ENCODE peak calls at places on chromosomes 11 and 22, in five cellular contexts. G, D, M, Y and X are unnamed samples.

GRCh38 chr11:57288771-57289579 is 35.8 kb downstream of the TNKS1BP1 start:
- DNase-seq in G (no peak), D (peak), M (no peak), Y (no peak), X (no peak)

GRCh38 chr11:125701858-125702621 is 21.4 kb upstream of the ACRV1 start:
- DNase-seq in G (peak), D (no peak), M (no peak), Y (no peak), X (no peak)

GRCh38 chr22:34858026-34858425 is 207.9 kb upstream of the ISX start:
- DNase-seq in G (no peak), D (no peak), M (no peak), Y (no peak), X (no peak)

GRCh38 chr11:126871792-126872191 is 128.8 kb downstream of the KIRREL3 start:
- DNase-seq in G (no peak), D (no peak), M (peak), Y (no peak), X (peak)

GRCh38 chr11:111870522-111870886 is 877 bp downstream of the ALG9 start:
- DNase-seq in G (no peak), D (no peak), M (no peak), Y (no peak), X (no peak)

GRCh38 chr11:57560146-57560545 is 7.3 kb downstream of the UBE2L6 start:
- DNase-seq in G (no peak), D (no peak), M (no peak), Y (no peak), X (no peak)

GRCh38 chr11:1484716-1485503 is 1.7 kb downstream of the MOB2 start:
- DNase-seq in G (no peak), D (no peak), M (no peak), Y (peak), X (no peak)

GRCh38 chr11:44912270-44912987 is 38.3 kb downstream of the TP53I11 start:
- DNase-seq in G (peak), D (no peak), M (no peak), Y (peak), X (no peak)

GRCh38 chr11:105429421-105429965 is 180.4 kb upstream of the GRIA4 start:
- DNase-seq in G (no peak), D (no peak), M (no peak), Y (no peak), X (no peak)

GRCh38 chr11:45087301-45087700 is 59.1 kb upstream of the PRDM11 start:
- DNase-seq in G (no peak), D (no peak), M (no peak), Y (no peak), X (no peak)

GRCh38 chr22:43652845-43653244 is 159.3 kb downstream of the EFCAB6 start:
- DNase-seq in G (no peak), D (no peak), M (no peak), Y (no peak), X (no peak)

GRCh38 chr11:28566643-28567042 is 458.5 kb downstream of the METTL15 start:
- DNase-seq in G (peak), D (peak), M (peak), Y (peak), X (peak)

GRCh38 chr11:59114344-59114743 is 7.3 kb downstream of the FAM111B start:
- DNase-seq in G (no peak), D (no peak), M (no peak), Y (no peak), X (no peak)

GRCh38 chr11:63920870-63921417 is 4.0 kb upstream of the RCOR2 start:
- DNase-seq in G (peak), D (no peak), M (no peak), Y (no peak), X (no peak)
- TF ChIP-seq CTCF in G (peak), D (peak), M (peak), Y (peak), X (no peak)

DNA sequence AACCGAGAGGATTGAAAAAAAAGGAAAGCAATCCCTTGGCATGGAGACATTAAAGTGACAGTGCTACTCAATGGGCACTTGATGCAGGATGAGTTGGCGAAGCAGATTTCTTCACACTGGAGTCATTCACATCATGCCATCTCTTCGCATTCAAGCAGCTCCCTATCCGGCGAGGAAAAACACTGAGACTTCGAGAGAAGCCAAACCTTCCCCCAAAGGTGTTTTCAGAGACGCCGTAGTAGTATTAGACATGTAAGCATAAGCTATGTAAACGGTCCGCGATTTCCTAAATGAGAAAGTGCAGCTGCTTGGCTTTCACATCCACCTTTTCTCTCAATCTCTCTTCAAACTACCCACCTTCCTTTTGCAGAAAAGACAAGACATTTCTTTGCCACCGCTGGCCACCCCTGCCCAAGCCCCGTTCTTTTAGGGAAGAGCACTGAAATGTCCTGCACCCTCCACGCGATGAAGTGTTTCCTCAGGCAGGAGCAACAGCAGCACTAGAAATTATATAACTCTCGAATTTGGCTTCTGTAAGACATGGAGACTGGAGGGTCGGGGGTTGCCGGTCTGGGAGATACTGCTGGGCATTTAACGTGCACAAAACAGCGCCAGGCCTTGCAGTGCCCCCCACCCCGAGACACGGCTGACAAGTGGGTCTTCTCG is at the start of gene DLG2:
- DNase-seq in G (no peak), D (peak), M (no peak), Y (no peak), X (no peak)
- TF ChIP-seq CTCF in G (no peak), D (no peak), M (no peak), Y (no peak), X (no peak)

DNA sequence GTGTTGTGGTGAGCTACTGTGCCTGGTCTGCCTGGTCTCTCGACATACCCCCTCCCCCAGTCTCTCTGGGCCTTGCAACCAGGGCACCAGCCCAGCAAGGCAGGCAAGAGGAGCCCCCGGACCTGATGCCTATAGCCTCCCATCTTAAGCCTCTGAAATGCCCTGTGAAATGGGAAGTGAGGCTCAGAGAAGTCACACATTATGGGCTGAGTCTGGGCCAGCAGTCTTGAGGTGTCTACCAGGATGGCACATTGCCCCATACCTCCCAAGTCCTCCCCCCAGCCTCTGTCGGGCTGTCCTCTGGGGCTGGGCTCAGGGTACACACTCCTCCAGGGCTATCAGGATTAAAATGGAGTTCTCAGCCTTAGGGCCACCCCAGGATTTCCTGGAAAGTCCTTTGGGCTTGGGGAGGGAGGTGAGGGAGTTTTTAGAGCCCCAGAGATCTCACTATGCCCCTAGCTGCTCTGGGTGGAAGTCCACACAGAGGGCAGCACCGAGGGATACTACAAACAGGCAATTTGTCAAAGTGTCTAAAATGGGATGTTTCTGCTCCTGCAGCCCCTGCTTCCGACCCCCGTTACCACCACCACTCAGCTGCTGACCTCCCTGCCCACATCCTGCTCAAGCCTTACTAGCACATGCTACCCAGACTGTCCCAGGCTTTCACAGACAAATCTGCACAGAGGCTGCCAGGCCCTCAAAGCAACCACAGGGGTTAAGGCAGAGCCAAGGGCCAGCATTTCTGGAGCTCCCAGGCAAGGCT is 3.1 kb upstream of the SH3BP1 start:
- DNase-seq in G (no peak), D (peak), M (no peak), Y (no peak), X (no peak)
- TF ChIP-seq CTCF in G (no peak), D (peak), M (no peak), Y (no peak), X (no peak)

GRCh38 chr11:75577198-75577597 is 15.1 kb downstream of the SERPINH1 start:
- DNase-seq in G (peak), D (peak), M (peak), Y (no peak), X (no peak)
- TF ChIP-seq CTCF in G (peak), D (peak), M (peak), Y (peak), X (no peak)

GRCh38 chr11:68641880-68642279 is 42.5 kb upstream of the GAL start:
- DNase-seq in G (no peak), D (no peak), M (no peak), Y (no peak), X (no peak)

GRCh38 chr11:68646832-68647231 is 37.5 kb upstream of the GAL start:
- DNase-seq in G (no peak), D (no peak), M (no peak), Y (no peak), X (no peak)

GRCh38 chr11:68643576-68643975 is 40.8 kb upstream of the GAL start:
- DNase-seq in G (no peak), D (no peak), M (no peak), Y (no peak), X (no peak)
- TF ChIP-seq CTCF in G (no peak), D (no peak), M (peak), Y (no peak), X (no peak)

GRCh38 chr11:6817668-6818067 is 18.2 kb upstream of the OR6A2 start:
- DNase-seq in G (peak), D (no peak), M (no peak), Y (no peak), X (no peak)
- TF ChIP-seq CTCF in G (no peak), D (peak), M (no peak), Y (no peak), X (no peak)

GRCh38 chr11:108961095-108961494 is 296.2 kb downstream of the DDX10 start:
- DNase-seq in G (no peak), D (no peak), M (no peak), Y (no peak), X (no peak)

GRCh38 chr11:108960498-108960897 is 295.6 kb downstream of the DDX10 start:
- DNase-seq in G (peak), D (no peak), M (no peak), Y (no peak), X (no peak)

GRCh38 chr11:108959124-108959761 is 294.4 kb downstream of the DDX10 start:
- DNase-seq in G (no peak), D (peak), M (no peak), Y (no peak), X (no peak)

GRCh38 chr11:108959874-108960273 is 295.0 kb downstream of the DDX10 start:
- DNase-seq in G (no peak), D (no peak), M (no peak), Y (no peak), X (no peak)

DNA sequence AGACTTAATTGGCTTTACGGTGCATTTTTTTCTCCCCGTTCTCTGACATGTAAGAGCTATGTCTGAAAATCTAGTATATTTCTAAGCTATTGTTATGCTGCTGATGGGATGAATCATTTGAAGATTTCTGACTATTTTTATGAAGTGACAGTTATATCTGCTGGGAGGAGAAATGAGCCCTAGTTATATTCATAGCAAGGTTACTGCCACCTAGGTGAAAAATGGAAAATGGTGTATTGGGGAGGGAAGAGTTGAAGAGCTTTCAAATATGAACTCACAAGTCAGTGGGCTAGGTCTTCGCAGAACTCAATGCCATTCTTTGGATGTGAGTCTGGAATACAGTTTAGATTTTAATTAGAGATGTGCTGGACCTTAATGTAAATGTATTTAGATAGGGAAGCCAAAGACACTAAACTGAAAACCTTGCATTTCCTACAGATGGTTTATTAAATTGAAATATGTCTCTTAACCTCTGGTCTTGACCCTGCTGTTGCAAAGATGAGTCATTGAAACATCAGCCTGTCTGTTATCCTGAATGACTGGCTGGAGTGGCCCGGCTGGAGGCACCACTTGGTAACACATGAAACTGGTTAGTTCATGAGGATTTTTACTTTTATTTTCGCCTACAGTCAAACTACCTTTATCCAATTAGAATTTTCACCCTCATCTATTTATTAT is 293.7 kb downstream of the DDX10 start:
- DNase-seq in G (no peak), D (peak), M (no peak), Y (no peak), X (no peak)
- TF ChIP-seq CTCF in G (no peak), D (peak), M (no peak), Y (no peak), X (no peak)

GRCh38 chr22:47013861-47014635 is 251.6 kb downstream of the TBC1D22A start:
- DNase-seq in G (no peak), D (no peak), M (no peak), Y (no peak), X (no peak)

GRCh38 chr22:47011131-47011854 is 248.8 kb downstream of the TBC1D22A start:
- DNase-seq in G (no peak), D (no peak), M (no peak), Y (no peak), X (peak)

GRCh38 chr22:47014946-47015345 is 252.5 kb downstream of the TBC1D22A start:
- DNase-seq in G (no peak), D (no peak), M (no peak), Y (no peak), X (peak)

GRCh38 chr22:47014636-47014930 is 252.1 kb downstream of the TBC1D22A start:
- DNase-seq in G (no peak), D (no peak), M (no peak), Y (no peak), X (no peak)

GRCh38 chr22:47012589-47013365 is 250.3 kb downstream of the TBC1D22A start:
- DNase-seq in G (no peak), D (no peak), M (no peak), Y (no peak), X (no peak)
- TF ChIP-seq CTCF in G (peak), D (peak), M (no peak), Y (peak), X (no peak)